ENCODE peak calls at places on chromosomes 12 and 14, in nine cellular contexts. G is T-helper 1 cell; L is C1 segment of cervical spinal cord; Z is nucleus accumbens; P is sciatic nerve; M is upper lobe of left lung; N is activated T-cell treated with anti-CD3 and anti-CD28 coated beads, Interleukin-2, amount 50 U/mL, for 72 hours; H is CD4-positive, CD25-positive, alpha-beta regulatory T cell; S is DMS53. E is an unnamed sample.

GRCh38 chr14:64948612-64949210 is 6.2 kb upstream of the GPX2 start:
- DNase-seq in G (no peak), L (no peak), Z (no peak), P (no peak), M (no peak), N (no peak), H (no peak), S (no peak), E (no peak)

GRCh38 chr14:49134940-49135339 is 451.2 kb downstream of the RPS29 start:
- DNase-seq in G (no peak), L (no peak), Z (no peak), P (no peak), M (no peak), N (no peak), H (no peak), S (peak; percentile 7), E (no peak)

GRCh38 chr14:53545217-53545616 is 392.1 kb upstream of the DDHD1 start:
- DNase-seq in G (no peak), L (no peak), Z (no peak), P (no peak), M (no peak), N (no peak), H (no peak), S (no peak), E (no peak)

GRCh38 chr12:125377093-125377492 is 311.9 kb downstream of the AACS start:
- DNase-seq in G (no peak), L (no peak), Z (no peak), P (no peak), M (no peak), N (no peak), H (no peak), S (no peak), E (no peak)

GRCh38 chr12:47946413-47947107 is 16.8 kb upstream of the TMEM106C start:
- DNase-seq in G (no peak), L (no peak), Z (no peak), P (peak; percentile 53), M (peak; percentile 51), N (no peak), H (no peak), S (no peak), E (no peak)

GRCh38 chr12:57133013-57133569 is 4.8 kb downstream of the LRP1 start:
- DNase-seq in G (no peak), L (no peak), Z (no peak), P (no peak), M (no peak), N (no peak), H (no peak), S (no peak), E (no peak)

GRCh38 chr14:68137704-68138619 is 318.4 kb downstream of the RAD51B start:
- DNase-seq in G (no peak), L (no peak), Z (peak; percentile 7), P (no peak), M (no peak), N (no peak), H (peak; percentile 15), S (peak; percentile 90), E (no peak)

GRCh38 chr14:72926292-72927028 is at the start of gene DCAF4:
- DNase-seq in G (peak; percentile 97), L (peak; percentile 86), Z (peak; percentile 86), P (peak; percentile 95), M (peak; percentile 92), N (peak; percentile 92), H (peak; percentile 98), S (peak; percentile 98), E (peak; percentile 74)

GRCh38 chr12:3697311-3697870 is 55.5 kb downstream of the CRACR2A start:
- DNase-seq in G (no peak), L (no peak), Z (no peak), P (no peak), M (no peak), N (no peak), H (no peak), S (no peak), E (no peak)

GRCh38 chr14:94933411-94933964 is 163.6 kb upstream of the GSC start:
- DNase-seq in G (no peak), L (no peak), Z (no peak), P (no peak), M (no peak), N (no peak), H (no peak), S (no peak), E (no peak)

GRCh38 chr12:90410962-90411361 is 544.0 kb downstream of the CCER1 start:
- DNase-seq in G (no peak), L (no peak), Z (no peak), P (no peak), M (peak; percentile 76), N (no peak), H (no peak), S (no peak), E (no peak)

GRCh38 chr12:102172436-102172835 is 25.2 kb downstream of the PMCH start:
- DNase-seq in G (no peak), L (no peak), Z (no peak), P (no peak), M (no peak), N (no peak), H (no peak), S (no peak), E (no peak)

E was measured in T-helper 17 cell.